ENCODE peak calls at places on chromosomes 11 and 22, in six cellular contexts. E is cardiac muscle cell; C is AG10803; G is body of pancreas; I is stimulated activated CD4-positive, alpha-beta T cell treated with anti-CD3 and anti-CD28 coated beads, TNF-alpha, amount 100 ng/mL, for 48 hours; T is NAMALWA. Y is an unnamed sample.

GRCh38 chr11:120183701-120184141 is 27.1 kb upstream of the OAF start:
- DNase-seq in G (peak; percentile 12), E (no peak), C (no peak), T (no peak), I (no peak), Y (peak; percentile 35)

GRCh38 chr11:87116185-87116584 is 78.5 kb downstream of the TMEM135 start:
- DNase-seq in I (no peak), E (no peak), C (peak; percentile 17), G (no peak), T (no peak), Y (no peak)

GRCh38 chr11:43942651-43943356 is 367 bp downstream of the C11orf96 start:
- DNase-seq in E (peak; percentile 52), I (no peak), C (no peak), T (no peak), G (no peak), Y (peak; percentile 65)

GRCh38 chr11:47991266-47991830 is 11.0 kb downstream of the PTPRJ start:
- DNase-seq in E (peak; percentile 85), T (no peak), C (no peak), G (peak; percentile 80), I (no peak), Y (no peak)

GRCh38 chr11:1478544-1478943 is 8.0 kb downstream of the MOB2 start:
- DNase-seq in I (no peak), E (no peak), T (no peak), C (no peak), G (no peak), Y (no peak)

GRCh38 chr11:62958547-62959071 is 26.2 kb downstream of the SLC22A6 start:
- DNase-seq in C (peak; percentile 28), I (no peak), T (no peak), E (no peak), G (no peak), Y (peak; percentile 31)

GRCh38 chr11:70270877-70271634 is 566 bp downstream of the PPFIA1 start:
- DNase-seq in G (peak; percentile 51), C (peak; percentile 71), I (no peak), T (peak; percentile 54), E (peak; percentile 73), Y (no peak)

GRCh38 chr22:37401401-37401859 is 25.8 kb downstream of the ELFN2 start:
- DNase-seq in G (no peak), T (no peak), C (peak; percentile 47), E (no peak), I (no peak), Y (no peak)

GRCh38 chr11:93905384-93905783 is 55.0 kb upstream of the VSTM5 start:
- DNase-seq in T (no peak), C (peak; percentile 88), G (no peak), I (no peak), E (no peak), Y (no peak)

GRCh38 chr22:23107487-23108323 is 34.1 kb downstream of the RSPH14 start:
- DNase-seq in C (no peak), T (peak; percentile 42), E (no peak), G (no peak), I (no peak), Y (no peak)

GRCh38 chr11:101745756-101746155 is 161.9 kb upstream of the TRPC6 start:
- DNase-seq in E (no peak), C (no peak), T (no peak), G (no peak), I (no peak), Y (no peak)

GRCh38 chr11:100851129-100851528 is 164.0 kb downstream of the ARHGAP42 start:
- DNase-seq in I (no peak), C (no peak), T (no peak), E (no peak), G (no peak), Y (no peak)

GRCh38 chr11:116357769-116358544 is 414.8 kb downstream of the BUD13 start:
- DNase-seq in T (no peak), G (no peak), I (no peak), C (no peak), E (peak; percentile 80), Y (peak; percentile 40)

GRCh38 chr11:114846040-114846791 is 167.9 kb downstream of the NXPE2 start:
- DNase-seq in G (no peak), C (no peak), T (no peak), E (no peak), I (no peak), Y (no peak)

GRCh38 chr11:61489833-61490585 is 18.5 kb upstream of the LRRC10B start:
- DNase-seq in T (no peak), I (no peak), C (peak; percentile 42), E (peak; percentile 69), G (no peak), Y (peak; percentile 70)

GRCh38 chr22:46829140-46829891 is 66.9 kb downstream of the TBC1D22A start:
- DNase-seq in T (no peak), I (no peak), E (no peak), C (peak; percentile 95), G (no peak), Y (no peak)

GRCh38 chr22:47452184-47452583 is 689.7 kb downstream of the TBC1D22A start:
- DNase-seq in I (no peak), E (no peak), G (no peak), T (peak; percentile 78), C (no peak), Y (no peak)

GRCh38 chr11:111339758-111340388 is 39.2 kb downstream of the POU2AF1 start:
- DNase-seq in E (no peak), I (no peak), G (no peak), T (no peak), C (no peak), Y (no peak)

GRCh38 chr11:105648762-105649161 is 38.9 kb downstream of the GRIA4 start:
- DNase-seq in E (no peak), T (no peak), I (no peak), G (no peak), C (no peak), Y (no peak)

Y was measured in ovary.